ENCODE peak calls at places on chromosomes 16 and 17, in five cellular contexts. Q is lower leg skin, S is GM12865, L is progenitor cell of endocrine pancreas, X is bronchial epithelial cell. E is an unnamed sample.

GRCh38 chr16:78892925-78893324 is 707.6 kb downstream of the MAF start:
- DNase-seq in X (no peak), Q (no peak), S (no peak), L (no peak), E (no peak)

GRCh38 chr17:45123930-45124796 is 8.2 kb downstream of the PLCD3 start:
- DNase-seq in X (peak; percentile 84), S (peak; percentile 28), L (no peak), Q (peak; percentile 71), E (no peak)

GRCh38 chr16:23640669-23640958 is 496 bp downstream of the PALB2 start:
- DNase-seq in L (no peak), S (peak; percentile 3), Q (no peak), X (peak; percentile 22), E (no peak)

GRCh38 chr17:49817993-49818392 is 29.5 kb downstream of the KAT7 start:
- DNase-seq in Q (no peak), X (no peak), S (no peak), L (no peak), E (no peak)

GRCh38 chr17:80678621-80679020 is 134.0 kb downstream of the RPTOR start:
- DNase-seq in Q (no peak), L (no peak), S (no peak), X (peak; percentile 56), E (no peak)

GRCh38 chr17:14557482-14557881 is 256.6 kb downstream of the HS3ST3B1 start:
- DNase-seq in X (no peak), S (no peak), L (no peak), Q (no peak), E (no peak)

GRCh38 chr16:70512456-70512855 is 10.9 kb downstream of the COG4 start:
- DNase-seq in Q (no peak), L (no peak), X (peak; percentile 94), S (no peak), E (no peak)

GRCh38 chr17:76273435-76273921 is 8.3 kb downstream of the UBALD2 start:
- DNase-seq in S (no peak), X (no peak), Q (no peak), L (no peak), E (no peak)

GRCh38 chr17:34254146-34254545 is 939 bp upstream of the CCL2 start:
- DNase-seq in S (no peak), Q (peak; percentile 36), L (no peak), X (peak; percentile 7), E (no peak)

GRCh38 chr17:29977836-29978235 is 36.4 kb downstream of the EFCAB5 start:
- DNase-seq in S (no peak), X (peak; percentile 19), L (no peak), Q (no peak), E (no peak)

GRCh38 chr17:17824780-17825614 is 11.8 kb downstream of the SREBF1 start:
- DNase-seq in Q (no peak), X (no peak), S (no peak), L (no peak), E (no peak)

GRCh38 chr17:66275651-66276050 is 26.8 kb upstream of the PRKCA start:
- DNase-seq in L (no peak), S (no peak), X (peak; percentile 99), Q (no peak), E (no peak)

GRCh38 chr17:22515599-22515998 is 823.3 kb downstream of the KCNJ18 start:
- DNase-seq in S (no peak), Q (no peak), L (no peak), X (no peak), E (no peak)

GRCh38 chr17:19464033-19465026 is 53.3 kb downstream of the RNF112 start:
- DNase-seq in L (no peak), Q (no peak), X (no peak), S (no peak), E (no peak)

GRCh38 chr17:78785011-78785662 is 3.1 kb upstream of the CYTH1 start:
- DNase-seq in S (no peak), Q (no peak), X (no peak), L (no peak), E (no peak)

GRCh38 chr17:17416007-17416399 is 60.8 kb upstream of the MED9 start:
- DNase-seq in L (no peak), S (peak; percentile 63), Q (no peak), X (peak; percentile 86), E (no peak)

GRCh38 chr17:80516533-80516932 is 28.1 kb upstream of the RPTOR start:
- DNase-seq in Q (no peak), L (no peak), S (no peak), X (no peak), E (no peak)

GRCh38 chr17:58394534-58395223 is 22.7 kb downstream of the RNF43 start:
- DNase-seq in L (no peak), Q (no peak), S (no peak), X (peak; percentile 65), E (no peak)

GRCh38 chr17:19727466-19728113 is 11.2 kb upstream of the SLC47A2 start:
- DNase-seq in S (no peak), X (peak; percentile 85), Q (peak; percentile 94), L (no peak), E (no peak)

GRCh38 chr17:77535435-77535834 is 394.7 kb downstream of the SEC14L1 start:
- DNase-seq in Q (no peak), L (no peak), X (no peak), S (no peak), E (no peak)

GRCh38 chr16:85330694-85331188 is 218.5 kb upstream of the CIBAR2 start:
- DNase-seq in Q (no peak), X (peak; percentile 65), L (no peak), S (peak; percentile 57), E (no peak)

GRCh38 chr16:19130852-19131808 is 17.4 kb downstream of the ITPRIPL2 start:
- DNase-seq in L (no peak), X (peak; percentile 73), S (peak; percentile 60), Q (no peak), E (no peak)

GRCh38 chr16:27127293-27127692 is 60.6 kb downstream of the C16orf82 start:
- DNase-seq in S (no peak), L (no peak), X (peak; percentile 36), Q (no peak), E (no peak)

GRCh38 chr17:57481901-57482300 is 225.6 kb downstream of the MSI2 start:
- DNase-seq in Q (no peak), X (no peak), S (no peak), L (no peak), E (no peak)

GRCh38 chr16:69069504-69069903 is 35.9 kb upstream of the HAS3 start:
- DNase-seq in X (no peak), L (no peak), S (no peak), Q (no peak), E (no peak)

GRCh38 chr17:21495281-21495680 is 119.1 kb downstream of the KCNJ12 start:
- DNase-seq in Q (no peak), X (no peak), L (no peak), S (no peak), E (no peak)

GRCh38 chr16:78235168-78235800 is 135.8 kb downstream of the WWOX start:
- DNase-seq in X (peak; percentile 64), Q (peak; percentile 62), S (peak; percentile 68), L (peak; percentile 54), E (peak; percentile 76)

GRCh38 chr17:56000411-56000810 is 152.9 kb upstream of the ANKFN1 start:
- DNase-seq in Q (no peak), L (no peak), X (no peak), S (no peak), E (no peak)

GRCh38 chr17:55996826-55997225 is 156.4 kb upstream of the ANKFN1 start:
- DNase-seq in X (no peak), S (no peak), L (no peak), Q (no peak), E (no peak)
- TF ChIP-seq CTCF in X (no peak), S (no peak), L (peak; percentile 22), Q (no peak), E (peak; percentile 45)

GRCh38 chr16:1688807-1689560 is 10.9 kb downstream of the JPT2 start:
- DNase-seq in L (no peak), X (peak; percentile 94), S (no peak), Q (no peak), E (no peak)

GRCh38 chr16:1690810-1691209 is 12.7 kb downstream of the JPT2 start:
- DNase-seq in S (no peak), Q (no peak), X (no peak), L (no peak), E (no peak)

GRCh38 chr16:1689853-1690252 is 11.8 kb downstream of the JPT2 start:
- DNase-seq in Q (no peak), L (no peak), S (no peak), X (no peak), E (no peak)

GRCh38 chr16:1691956-1692355 is 13.9 kb downstream of the JPT2 start:
- DNase-seq in S (no peak), L (no peak), X (peak; percentile 91), Q (no peak), E (no peak)

GRCh38 chr16:1691276-1691675 is 13.2 kb downstream of the JPT2 start:
- DNase-seq in Q (no peak), S (no peak), X (peak; percentile 88), L (no peak), E (no peak)
- TF ChIP-seq CTCF in Q (no peak), S (no peak), X (peak; percentile 28), L (no peak), E (no peak)

DNA sequence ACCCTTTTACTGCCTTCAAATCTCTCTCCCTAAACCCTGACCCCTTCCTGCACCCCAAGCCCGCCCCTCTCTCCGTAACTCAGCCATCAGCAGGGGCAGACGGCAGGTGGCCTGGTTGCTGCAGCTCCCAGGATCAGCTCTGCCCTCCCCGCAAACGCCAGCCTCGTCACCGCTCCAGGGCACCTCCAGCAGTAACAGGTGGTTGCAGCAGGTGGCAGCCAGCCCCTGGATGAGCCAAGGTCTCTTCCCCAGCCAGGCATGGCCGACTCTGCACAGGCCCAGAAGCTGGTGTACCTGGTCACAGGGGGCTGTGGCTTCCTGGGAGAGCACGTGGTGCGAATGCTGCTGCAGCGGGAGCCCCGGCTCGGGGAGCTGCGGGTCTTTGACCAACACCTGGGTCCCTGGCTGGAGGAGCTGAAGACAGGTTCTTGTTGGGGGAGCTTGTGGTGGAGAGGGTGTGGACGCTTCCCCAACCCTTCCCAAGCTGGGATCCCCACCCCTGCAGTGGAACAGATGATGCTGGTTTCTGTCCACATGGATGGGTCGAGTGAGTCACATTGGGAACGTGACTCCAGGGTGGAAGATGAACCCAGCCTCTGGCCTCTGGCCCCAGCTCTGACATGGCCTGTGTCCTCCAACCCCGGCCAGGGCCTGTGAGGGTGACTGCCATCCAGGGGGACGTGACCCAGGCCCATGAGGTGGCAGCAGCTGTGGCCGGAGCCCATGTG is 558 bp downstream of the HSD3B7 start:
- DNase-seq in X (peak; percentile 39), L (peak; percentile 39), S (no peak), Q (peak; percentile 67), E (no peak)
- TF ChIP-seq CTCF in X (peak; percentile 70), L (no peak), S (no peak), Q (no peak), E (no peak)

DNA sequence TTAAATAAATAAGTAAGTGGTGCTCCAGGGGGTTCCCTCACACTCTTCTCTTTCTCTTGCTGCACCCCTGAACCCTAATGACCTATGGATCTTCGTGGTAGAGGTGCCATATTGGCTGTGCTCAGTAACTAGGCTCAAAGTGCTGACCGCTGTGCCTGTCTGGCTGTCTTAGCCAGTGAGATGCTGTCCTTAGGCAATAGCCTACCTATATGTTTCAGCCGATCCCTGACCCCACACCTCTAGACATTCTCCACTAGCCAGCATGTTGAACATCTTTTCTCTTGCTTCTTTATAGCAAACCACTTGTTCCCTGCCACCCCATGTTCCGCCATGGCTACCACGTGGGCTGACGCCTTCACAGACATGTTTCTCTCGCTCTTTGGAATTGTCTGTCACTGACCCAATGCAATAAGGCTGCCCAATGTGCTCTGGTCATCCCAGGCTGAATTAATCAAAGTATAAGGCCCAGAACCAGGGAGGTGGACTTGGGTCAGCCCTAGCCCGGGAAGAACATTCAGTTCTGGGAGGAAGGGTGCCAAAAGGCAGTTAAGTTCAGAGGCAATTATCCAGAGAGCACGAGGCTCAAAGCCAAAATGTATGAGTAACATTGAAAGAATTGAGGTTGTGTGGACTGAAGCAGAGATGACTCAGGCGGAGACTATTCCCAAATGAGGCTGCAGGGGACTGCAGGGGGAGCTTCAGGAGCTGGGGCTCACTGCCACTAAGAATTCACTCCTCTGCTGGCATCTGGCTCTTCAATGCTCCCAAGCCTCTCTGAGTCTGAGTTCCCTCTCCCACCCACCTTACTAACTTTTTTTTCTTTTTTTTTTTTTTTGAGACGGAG is 28.7 kb upstream of the TNRC6A start:
- DNase-seq in X (peak; percentile 93), L (no peak), Q (peak; percentile 90), S (peak; percentile 22), E (no peak)
- TF ChIP-seq CTCF in X (peak; percentile 49), L (no peak), Q (no peak), S (no peak), E (no peak)